ENCODE peak calls at places on chromosome 5, in seven cellular contexts. J is tibial artery, C is gastrocnemius medialis, D is heart right ventricle, U is cardiac muscle cell, M is astrocyte, V is MM.1S. W is an unnamed sample. For H3K36me3, the result is how much of the 10 kb centered on the place peaks cover.

GRCh38 chr5:78271766-78272165 is 22.7 kb downstream of the AP3B1 start:
- DNase-seq in D (no peak), U (no peak), M (no peak), V (no peak), J (no peak), C (no peak), W (no peak)

GRCh38 chr5:2805080-2805479 is 53.6 kb upstream of the IRX2 start:
- DNase-seq in C (no peak), V (no peak), U (no peak), M (no peak), D (no peak), J (no peak), W (peak)

GRCh38 chr5:144886668-144887067 is 716.0 kb downstream of the KCTD16 start:
- DNase-seq in M (no peak), D (no peak), J (no peak), U (no peak), C (no peak), V (no peak), W (no peak)

GRCh38 chr5:53095222-53095621 is 14.3 kb downstream of the MOCS2 start:
- DNase-seq in C (no peak), V (no peak), D (no peak), M (no peak), J (no peak), U (no peak), W (no peak)

GRCh38 chr5:124064956-124065355 is 553.0 kb downstream of the CSNK1G3 start:
- DNase-seq in U (no peak), M (no peak), C (no peak), J (no peak), V (no peak), D (no peak), W (peak)

GRCh38 chr5:39437469-39437868 is 12.7 kb upstream of the DAB2 start:
- DNase-seq in M (no peak), C (no peak), D (no peak), U (no peak), V (peak), J (no peak), W (peak)

GRCh38 chr5:87829214-87829551 is 416.5 kb upstream of the CCNH start:
- DNase-seq in D (peak), V (no peak), C (peak), U (no peak), J (peak), M (peak), W (peak)

GRCh38 chr5:102809033-102809432 is 53.9 kb downstream of the PAM start:
- DNase-seq in D (no peak), V (no peak), M (peak), J (no peak), C (no peak), U (no peak), W (no peak)

GRCh38 chr5:58937031-58937681 is 354.3 kb downstream of the RAB3C start:
- DNase-seq in J (no peak), D (no peak), C (no peak), V (no peak), U (no peak), M (no peak), W (no peak)

GRCh38 chr5:130155395-130155794 is 251.1 kb downstream of the CHSY3 start:
- DNase-seq in J (no peak), V (no peak), C (no peak), U (peak), M (no peak), D (no peak), W (no peak)

GRCh38 chr5:36367524-36367923 is 65.8 kb upstream of the RANBP3L start:
- DNase-seq in U (no peak), M (peak), J (no peak), C (no peak), V (no peak), D (no peak), W (no peak)

GRCh38 chr5:17405976-17406876 is 91.8 kb upstream of the TAF11L2 start:
- DNase-seq in C (no peak), M (peak), D (no peak), V (no peak), J (no peak), U (no peak), W (peak)

DNA sequence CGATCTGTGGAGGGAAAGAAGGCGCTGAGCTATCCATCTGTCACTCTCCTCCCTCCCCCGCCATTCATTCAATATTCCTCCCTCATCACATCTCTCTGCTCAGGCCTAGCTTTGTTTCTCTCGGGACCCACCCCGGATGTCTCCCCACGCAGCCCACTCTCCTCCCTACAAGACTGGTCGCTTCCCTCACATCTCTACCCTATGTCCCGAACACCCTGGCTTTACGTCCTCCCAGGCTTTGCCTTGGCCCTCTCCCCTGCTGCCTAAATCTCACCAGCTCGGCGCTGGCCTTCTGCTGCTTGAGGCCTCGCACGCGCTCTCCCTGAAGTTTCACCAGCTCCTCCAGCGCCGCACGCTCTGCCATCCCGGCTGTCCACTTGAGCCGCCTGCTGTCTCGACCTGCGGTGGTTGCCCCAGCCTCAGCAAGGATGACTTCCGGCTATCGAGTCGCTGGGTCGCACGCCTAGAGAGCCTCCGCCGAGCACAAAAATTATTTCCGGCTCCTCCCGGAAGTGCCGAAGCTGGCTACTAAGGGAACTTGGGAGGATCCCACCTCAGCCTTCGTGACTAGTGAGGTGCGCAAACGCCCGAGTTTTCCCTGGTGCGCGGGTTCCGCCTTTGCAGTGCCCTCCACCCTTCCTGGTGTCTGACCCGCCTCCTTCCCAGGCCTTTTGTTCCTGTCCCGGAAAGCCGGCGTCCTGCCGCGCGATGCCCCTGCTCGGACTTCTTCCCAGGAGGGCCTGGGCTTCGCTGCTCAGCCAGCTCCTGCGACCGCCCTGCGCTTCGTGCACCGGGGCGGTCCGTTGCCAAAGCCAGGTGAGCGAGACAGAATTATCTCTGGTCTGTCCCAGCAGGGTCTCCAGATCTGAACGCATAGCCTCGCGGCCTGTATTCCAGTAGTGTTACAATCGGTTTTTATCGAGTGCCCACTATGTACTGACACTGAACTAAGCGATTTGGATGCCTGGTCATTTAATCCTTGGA is at the start of the genes HARS1 and HARS2:
- DNase-seq in U (peak), M (peak), V (peak), D (peak), C (peak), J (peak), W (peak)
- TF ChIP-seq CTCF in U (no peak), M (no peak), V (no peak), D (no peak), C (no peak), J (no peak), W (no peak)

GRCh38 chr5:178232124-178232919 is at the start of gene PHYKPL:
- DNase-seq in C (peak), M (peak), J (peak), D (peak), V (peak), U (peak), W (no peak)

GRCh38 chr5:178231736-178232123 is 872 bp downstream of the PHYKPL start:
- DNase-seq in U (no peak), J (no peak), D (no peak), V (no peak), C (no peak), M (no peak), W (no peak)

GRCh38 chr5:178232920-178233429 is 373 bp upstream of the PHYKPL start:
- DNase-seq in D (no peak), V (no peak), M (no peak), J (no peak), C (no peak), U (no peak), W (no peak)

GRCh38 chr5:178229861-178230260 is 2.7 kb downstream of the PHYKPL start:
- DNase-seq in U (no peak), V (no peak), C (no peak), J (no peak), M (no peak), D (no peak), W (no peak)

DNA sequence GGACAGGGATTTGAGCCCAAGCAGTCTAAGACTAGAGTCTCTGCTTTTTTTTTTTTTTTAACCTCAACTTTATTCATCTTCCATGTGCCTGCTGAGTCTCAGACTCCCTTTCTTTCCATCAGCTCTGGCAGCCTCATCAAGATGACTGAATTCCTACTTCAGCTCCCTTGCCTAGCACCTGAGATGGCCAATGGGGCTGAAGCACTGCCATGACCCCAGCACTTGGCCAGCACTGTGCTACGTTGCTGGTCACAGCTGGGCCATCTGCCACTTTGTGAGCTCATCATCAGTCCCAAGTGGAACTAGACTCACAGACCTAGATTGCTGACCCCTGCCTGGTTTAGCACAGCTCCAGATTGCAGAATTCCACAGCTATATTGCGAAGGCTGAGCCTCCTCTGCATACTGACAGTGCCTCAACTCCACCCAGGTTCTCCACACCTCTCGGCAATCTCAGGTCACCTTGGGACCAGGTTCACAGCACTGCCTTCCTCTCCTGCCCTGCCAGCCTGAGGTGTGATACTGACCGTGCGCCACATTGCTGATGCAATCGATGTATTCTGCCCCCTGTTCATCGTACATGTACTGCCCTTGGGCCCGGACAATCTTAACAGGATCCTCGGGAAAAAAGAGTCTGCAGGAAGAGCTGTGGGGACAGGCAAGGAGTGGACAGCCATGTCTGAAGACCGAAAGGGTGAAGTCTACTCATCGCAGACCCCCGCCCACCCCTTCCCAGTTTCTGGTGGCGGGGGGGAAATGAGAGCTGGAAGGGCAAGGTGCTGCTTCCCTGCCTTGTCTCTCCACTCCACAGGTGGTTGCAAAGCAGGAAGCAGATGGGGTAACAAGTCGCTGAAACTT is 1.5 kb downstream of the PHYKPL start:
- DNase-seq in D (peak), M (peak), V (no peak), C (no peak), U (no peak), J (no peak), W (no peak)
- H3K4me3 ChIP-seq in D (peak), M (peak), V (peak), C (peak), U (peak), J (peak), W (peak)

GRCh38 chr5:112906637-112907036 is 15.4 kb downstream of the REEP5 start:
- DNase-seq in V (peak), C (no peak), M (no peak), U (no peak), J (no peak), D (no peak), W (no peak)

GRCh38 chr5:112908854-112909253 is 13.2 kb downstream of the REEP5 start:
- DNase-seq in M (no peak), U (no peak), J (no peak), V (no peak), D (no peak), C (no peak), W (no peak)

GRCh38 chr5:112902561-112902960 is 19.5 kb downstream of the REEP5 start:
- DNase-seq in D (no peak), M (no peak), V (no peak), J (no peak), U (no peak), C (no peak), W (no peak)

DNA sequence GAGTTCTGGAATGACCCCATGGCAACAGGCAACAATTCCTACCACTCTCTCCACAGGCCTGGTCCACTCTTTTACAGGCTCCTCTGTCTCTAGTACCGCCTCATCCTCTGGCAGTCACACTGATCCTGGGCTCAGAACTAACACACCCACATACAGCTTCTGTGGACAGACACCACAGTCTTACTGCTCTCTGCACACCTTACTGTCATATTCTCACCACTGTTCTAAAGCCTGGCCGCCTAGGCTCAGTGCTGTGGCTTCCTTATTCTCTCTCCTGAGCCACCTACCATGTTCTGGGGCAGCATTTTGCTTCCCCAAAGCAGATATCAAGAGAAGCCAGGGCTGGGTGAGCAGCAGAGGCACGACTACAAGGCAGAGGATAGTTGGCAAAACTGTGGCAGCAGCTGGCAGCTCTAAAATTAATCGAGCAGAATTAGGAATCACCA is 14.8 kb downstream of the REEP5 start:
- DNase-seq in J (no peak), C (no peak), U (no peak), M (no peak), V (no peak), D (no peak), W (no peak)
- H3K36me3 ChIP-seq in J (under half), C (under half), U (under half), M (under half), V (under half), D (under half), W (under half)

GRCh38 chr5:116296335-116297072 is 211.7 kb downstream of the COMMD10 start:
- DNase-seq in U (no peak), V (no peak), M (no peak), C (no peak), D (no peak), J (no peak), W (no peak)

GRCh38 chr5:116303340-116303739 is 218.5 kb downstream of the COMMD10 start:
- DNase-seq in D (no peak), M (no peak), V (no peak), U (no peak), C (no peak), J (no peak), W (no peak)

GRCh38 chr5:116301110-116301509 is 216.3 kb downstream of the COMMD10 start:
- DNase-seq in U (no peak), D (no peak), J (no peak), M (no peak), C (no peak), V (no peak), W (no peak)

GRCh38 chr5:116297296-116297814 is 212.5 kb downstream of the COMMD10 start:
- DNase-seq in J (no peak), C (no peak), D (no peak), U (no peak), V (no peak), M (no peak), W (no peak)

GRCh38 chr5:116300016-116300601 is 215.3 kb downstream of the COMMD10 start:
- DNase-seq in C (no peak), D (no peak), V (no peak), U (no peak), J (no peak), M (no peak), W (no peak)
- TF ChIP-seq CTCF in C (no peak), D (no peak), V (no peak), U (no peak), J (no peak), M (no peak), W (no peak)

GRCh38 chr5:172113036-172113435 is 75.0 kb downstream of the STK10 start:
- DNase-seq in C (no peak), M (peak), D (no peak), V (no peak), J (no peak), U (no peak), W (no peak)
- H3K4me3 ChIP-seq in C (no peak), M (no peak), D (no peak), V (no peak), J (no peak), U (no peak), W (no peak)

GRCh38 chr5:166356096-166356495 is 1935.3 kb upstream of the WWC1 start:
- DNase-seq in D (no peak), V (no peak), J (no peak), U (no peak), M (no peak), C (no peak), W (no peak)

GRCh38 chr5:166363071-166363470 is 1928.4 kb upstream of the WWC1 start:
- DNase-seq in V (no peak), C (no peak), J (no peak), U (no peak), D (no peak), M (no peak), W (no peak)

GRCh38 chr5:166354277-166354676 is 1937.2 kb upstream of the WWC1 start:
- DNase-seq in C (no peak), U (no peak), V (no peak), J (no peak), D (no peak), M (peak), W (no peak)

GRCh38 chr5:166358127-166358840 is 1933.2 kb upstream of the WWC1 start:
- DNase-seq in C (no peak), D (no peak), V (no peak), M (no peak), J (no peak), U (no peak), W (no peak)
- H3K36me3 ChIP-seq in C (under half), D (under half), V (under half), M (under half), J (under half), U (under half), W (under half)

DNA sequence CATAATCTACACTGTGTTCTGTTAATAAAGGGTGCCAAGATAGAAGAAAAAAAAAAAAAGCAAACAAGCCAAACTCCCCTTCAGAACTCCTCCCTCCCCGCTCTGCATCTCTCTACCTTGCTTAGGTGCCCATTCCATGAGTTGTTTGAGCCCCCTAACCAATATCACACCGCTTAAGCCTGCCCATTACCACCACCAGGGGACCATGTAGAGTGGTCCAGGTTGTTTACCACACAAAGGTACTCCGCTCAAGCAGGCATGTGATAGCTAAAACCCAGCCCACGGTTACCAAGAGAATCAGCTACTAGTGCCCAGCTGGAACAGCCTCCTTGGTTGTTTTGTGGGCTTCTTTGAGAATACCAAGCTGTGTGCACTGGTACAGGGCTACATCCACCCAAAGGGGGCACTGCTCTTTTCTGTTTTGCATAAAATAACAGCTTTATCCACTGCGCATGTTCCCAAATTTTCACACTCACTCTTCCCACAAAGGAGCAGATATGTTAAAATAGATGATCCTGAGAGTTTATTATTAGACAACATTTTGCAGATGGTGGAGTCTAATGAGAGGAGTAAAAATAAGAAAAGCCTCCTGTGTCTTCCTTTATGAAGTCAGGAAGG is 304.1 kb downstream of the DEPDC1B start:
- DNase-seq in U (no peak), D (no peak), J (no peak), C (no peak), M (no peak), V (no peak), W (no peak)
- TF ChIP-seq CTCF in U (peak), D (no peak), J (no peak), C (no peak), M (no peak), V (no peak), W (no peak)